ENCODE peak calls at places on chromosomes 3 and 15, in four cellular contexts. V is adrenal gland, E is left ventricle myocardium inferior, B is astrocyte. T is an unnamed sample.

GRCh38 chr3:98594630-98594961 is 1.2 kb upstream of the CPOX start:
- DNase-seq in B (no peak), E (no peak), V (no peak), T (no peak)

GRCh38 chr3:40120816-40121215 is 188.7 kb upstream of the EIF1B start:
- DNase-seq in B (peak; percentile 63), V (no peak), E (no peak), T (peak; percentile 66)

GRCh38 chr3:159322322-159322939 is 520.6 kb downstream of the MFSD1 start:
- DNase-seq in V (peak; percentile 22), B (no peak), E (peak; percentile 38), T (peak; percentile 21)

GRCh38 chr15:27492021-27492621 is 521.1 kb downstream of the GABRG3 start:
- DNase-seq in V (no peak), E (no peak), B (peak; percentile 97), T (no peak)

GRCh38 chr15:35014265-35014664 is 26.2 kb upstream of the ZNF770 start:
- DNase-seq in B (no peak), V (no peak), E (no peak), T (no peak)

GRCh38 chr3:70120360-70120966 is 120.9 kb downstream of the SAMMSON start:
- DNase-seq in V (peak; percentile 44), E (peak; percentile 26), B (peak; percentile 9), T (peak; percentile 51)

GRCh38 chr3:57803647-57804081 is 47.6 kb downstream of the SLMAP start:
- DNase-seq in E (no peak), B (peak; percentile 92), V (no peak), T (peak; percentile 80)

GRCh38 chr3:95154775-95155174 is 1091.9 kb downstream of the NSUN3 start:
- DNase-seq in V (no peak), B (peak; percentile 49), E (no peak), T (no peak)

GRCh38 chr3:30512596-30512995 is 93.8 kb upstream of the TGFBR2 start:
- DNase-seq in B (no peak), E (no peak), V (no peak), T (no peak)

GRCh38 chr3:141878326-141878725 is 1.9 kb downstream of the ATP1B3 start:
- DNase-seq in B (no peak), V (no peak), E (no peak), T (peak; percentile 71)

GRCh38 chr3:31448035-31448881 is 84.5 kb upstream of the STT3B start:
- DNase-seq in V (no peak), E (no peak), B (no peak), T (no peak)

GRCh38 chr15:44183363-44183762 is 11.7 kb downstream of the FRMD5 start:
- DNase-seq in E (no peak), B (no peak), V (no peak), T (no peak)

GRCh38 chr3:115513411-115513800 is 109.9 kb upstream of the GAP43 start:
- DNase-seq in V (no peak), B (no peak), E (no peak), T (peak; percentile 21)

GRCh38 chr15:67386947-67387346 is 132.4 kb downstream of the IQCH start:
- DNase-seq in E (no peak), V (no peak), B (no peak), T (no peak)

GRCh38 chr15:67383903-67384302 is 129.3 kb downstream of the IQCH start:
- DNase-seq in V (no peak), B (no peak), E (no peak), T (no peak)

GRCh38 chr15:67384761-67385160 is 130.2 kb downstream of the IQCH start:
- DNase-seq in E (no peak), V (no peak), B (no peak), T (no peak)

GRCh38 chr15:67382723-67383122 is 128.1 kb downstream of the IQCH start:
- DNase-seq in E (no peak), V (no peak), B (no peak), T (no peak)

GRCh38 chr15:67385971-67386370 is 131.4 kb downstream of the IQCH start:
- DNase-seq in V (no peak), E (no peak), B (no peak), T (no peak)
- H3K4me1 ChIP-seq in V (no peaks in the 10 kb centered on the region), E (no peaks in the 10 kb centered on the region), B (no peaks in the 10 kb centered on the region), T (no peaks in the 10 kb centered on the region)

GRCh38 chr3:63970596-63971468 is 52.5 kb downstream of the PSMD6 start:
- DNase-seq in V (no peak), B (peak; percentile 16), E (no peak), T (no peak)
- TF ChIP-seq CTCF in V (no peak), B (no peak), E (no peak), T (no peak)

DNA sequence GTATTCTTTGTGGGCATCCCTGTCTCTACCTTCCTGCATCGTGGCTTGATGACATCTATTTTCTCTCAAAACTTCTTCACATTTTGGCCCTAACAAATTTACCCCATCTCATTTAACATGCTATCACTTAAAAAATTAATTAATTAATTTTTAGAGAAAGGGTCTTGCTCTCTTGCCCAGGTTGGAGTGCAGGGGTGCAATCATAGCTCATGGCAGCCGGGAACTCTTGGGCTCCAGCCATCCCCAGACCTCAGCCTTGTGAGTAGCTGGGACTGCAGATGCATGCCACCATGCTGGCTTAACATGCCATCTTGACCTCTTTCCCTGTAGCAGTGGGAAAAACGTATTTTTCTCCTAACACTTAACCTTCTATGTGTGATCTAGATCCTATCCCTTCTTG is 20.6 kb downstream of the IQGAP1 start:
- DNase-seq in B (no peak), V (no peak), E (no peak), T (no peak)
- H3K4me1 ChIP-seq in B (peaks cover 34% of the 10 kb centered on the region), V (peaks cover 66% of the 10 kb centered on the region), E (peaks cover 85% of the 10 kb centered on the region), T (peaks cover 47% of the 10 kb centered on the region)

GRCh38 chr3:122941233-122942206 is 86.0 kb downstream of the SEMA5B start:
- DNase-seq in B (no peak), E (no peak), V (no peak), T (peak; percentile 77)
- TF ChIP-seq CTCF in B (peak; percentile 42), E (peak; percentile 33), V (no peak), T (peak; percentile 52)

GRCh38 chr15:40906101-40906946 is 12.1 kb downstream of the VPS18 start:
- DNase-seq in E (peak; percentile 87), B (peak; percentile 90), V (peak; percentile 91), T (peak; percentile 98)

GRCh38 chr15:40906947-40907802 is 12.9 kb downstream of the VPS18 start:
- DNase-seq in B (peak; percentile 29), E (peak; percentile 64), V (no peak), T (peak; percentile 65)

GRCh38 chr15:40909662-40910625 is 15.7 kb downstream of the VPS18 start:
- DNase-seq in B (no peak), E (no peak), V (peak; percentile 78), T (peak; percentile 83)

GRCh38 chr15:40911139-40911538 is 16.9 kb downstream of the VPS18 start:
- DNase-seq in V (no peak), E (no peak), B (no peak), T (peak; percentile 48)

GRCh38 chr15:40908095-40908494 is 13.8 kb downstream of the VPS18 start:
- DNase-seq in V (no peak), B (no peak), E (no peak), T (no peak)
- H3K4me1 ChIP-seq in V (peaks cover 47% of the 10 kb centered on the region), B (peaks cover 21% of the 10 kb centered on the region), E (peaks cover 67% of the 10 kb centered on the region), T (peaks cover 34% of the 10 kb centered on the region)

T was measured in osteoblast.